ENCODE peak calls at places on chromosome 22, in eight cellular contexts. Q is hypothalamus; T is activated CD4-positive, alpha-beta T cell treated with anti-CD3 and anti-CD28 coated beads, Interleukin-2, amount 10 ng/mL, durations not matched to agents 7 days and 5 days; H is HS-5; G is RWPE1; D is brain microvascular endothelial cell; J is H54; A is stimulated activated CD8-positive, alpha-beta memory T cell treated with anti-CD3 and anti-CD28 coated beads, Interleukin-4, amount 100 ng/mL, for 4 hours. I is an unnamed sample.

GRCh38 chr22:40540265-40540664 is 96.3 kb downstream of the MRTFA start:
- DNase-seq in Q (no peak), T (no peak), H (no peak), G (no peak), D (no peak), J (no peak), A (no peak), I (no peak)

GRCh38 chr22:40055143-40055926 is 60.6 kb downstream of the FAM83F start:
- DNase-seq in Q (no peak), T (peak), H (no peak), G (no peak), D (no peak), J (no peak), A (no peak), I (no peak)

GRCh38 chr22:38768036-38768435 is 12.2 kb upstream of the SUN2 start:
- DNase-seq in Q (no peak), T (no peak), H (no peak), G (no peak), D (no peak), J (no peak), A (no peak), I (no peak)

GRCh38 chr22:39534092-39534506 is 1.6 kb upstream of the RPS19BP1 start:
- DNase-seq in Q (no peak), T (no peak), H (no peak), G (no peak), D (no peak), J (no peak), A (no peak), I (no peak)

GRCh38 chr22:49479566-49479965 is 348.1 kb downstream of the BRD1 start:
- DNase-seq in Q (no peak), T (no peak), H (no peak), G (no peak), D (no peak), J (no peak), A (no peak), I (no peak)

GRCh38 chr22:30717331-30717921 is 22.8 kb downstream of the OSBP2 start:
- DNase-seq in Q (no peak), T (no peak), H (peak), G (peak), D (peak), J (peak), A (no peak), I (no peak)

GRCh38 chr22:27766679-27767078 is 34.9 kb downstream of the MN1 start:
- DNase-seq in Q (no peak), T (no peak), H (no peak), G (no peak), D (no peak), J (no peak), A (no peak), I (no peak)

GRCh38 chr22:36258750-36259619 is 6.1 kb downstream of the APOL1 start:
- DNase-seq in Q (no peak), T (peak), H (no peak), G (no peak), D (no peak), J (no peak), A (no peak), I (no peak)

GRCh38 chr22:31678748-31679147 is 16.7 kb upstream of the PISD start:
- DNase-seq in Q (no peak), T (no peak), H (no peak), G (no peak), D (no peak), J (no peak), A (no peak), I (no peak)

GRCh38 chr22:43297246-43298061 is 45.7 kb downstream of the SCUBE1 start:
- DNase-seq in Q (no peak), T (no peak), H (no peak), G (no peak), D (no peak), J (no peak), A (no peak), I (peak)

GRCh38 chr22:35987487-35987886 is 41.1 kb downstream of the RBFOX2 start:
- DNase-seq in Q (no peak), T (no peak), H (no peak), G (no peak), D (peak), J (no peak), A (no peak), I (no peak)

GRCh38 chr22:19779011-19779421 is 18.4 kb downstream of the TBX1 start:
- DNase-seq in Q (no peak), T (no peak), H (no peak), G (no peak), D (no peak), J (no peak), A (no peak), I (no peak)

GRCh38 chr22:27358096-27358870 is 443.3 kb downstream of the MN1 start:
- DNase-seq in Q (no peak), T (no peak), H (no peak), G (no peak), D (no peak), J (no peak), A (no peak), I (no peak)

GRCh38 chr22:44620129-44620840 is 81.7 kb upstream of the PRR5 start:
- DNase-seq in Q (peak), T (peak), H (no peak), G (no peak), D (peak), J (no peak), A (peak), I (peak)

GRCh38 chr22:50305658-50306566 is 1.5 kb downstream of the PLXNB2 start:
- DNase-seq in Q (peak), T (no peak), H (peak), G (peak), D (peak), J (peak), A (no peak), I (peak)

GRCh38 chr22:46131151-46131587 is 19.2 kb upstream of the PPARA start:
- DNase-seq in Q (no peak), T (no peak), H (no peak), G (no peak), D (no peak), J (no peak), A (no peak), I (no peak)

GRCh38 chr22:41844036-41844435 is 11.1 kb downstream of the SREBF2 start:
- DNase-seq in Q (no peak), T (no peak), H (no peak), G (no peak), D (no peak), J (no peak), A (no peak), I (no peak)

GRCh38 chr22:41022470-41023298 is 69.7 kb upstream of the EP300 start:
- DNase-seq in Q (peak), T (peak), H (no peak), G (peak), D (peak), J (peak), A (peak), I (peak)

GRCh38 chr22:45344339-45344738 is 34.6 kb downstream of the FAM118A start:
- DNase-seq in Q (no peak), T (no peak), H (no peak), G (no peak), D (no peak), J (no peak), A (no peak), I (no peak)

GRCh38 chr22:35517769-35518530 is 22.7 kb upstream of the RASD2 start:
- DNase-seq in Q (no peak), T (no peak), H (no peak), G (peak), D (no peak), J (no peak), A (no peak), I (no peak)

GRCh38 chr22:49232319-49233067 is 595.2 kb downstream of the BRD1 start:
- DNase-seq in Q (no peak), T (no peak), H (no peak), G (no peak), D (no peak), J (no peak), A (no peak), I (no peak)

GRCh38 chr22:46373838-46374662 is 38.5 kb downstream of the TRMU start:
- DNase-seq in Q (no peak), T (no peak), H (no peak), G (no peak), D (no peak), J (no peak), A (no peak), I (no peak)

GRCh38 chr22:46244771-46245170 is 5.3 kb downstream of the CDPF1 start:
- DNase-seq in Q (no peak), T (no peak), H (no peak), G (no peak), D (no peak), J (no peak), A (no peak), I (no peak)

GRCh38 chr22:37659066-37659896 is 758 bp downstream of the PDXP start:
- DNase-seq in Q (peak), T (no peak), H (no peak), G (no peak), D (no peak), J (no peak), A (peak), I (no peak)

GRCh38 chr22:49369726-49370717 is 457.7 kb downstream of the BRD1 start:
- DNase-seq in Q (no peak), T (no peak), H (no peak), G (no peak), D (no peak), J (no peak), A (no peak), I (no peak)

GRCh38 chr22:46866591-46866990 is 104.1 kb downstream of the TBC1D22A start:
- DNase-seq in Q (no peak), T (no peak), H (peak), G (peak), D (peak), J (peak), A (no peak), I (no peak)

GRCh38 chr22:39999144-39999757 is 4.5 kb downstream of the FAM83F start:
- DNase-seq in Q (no peak), T (no peak), H (no peak), G (peak), D (peak), J (no peak), A (no peak), I (no peak)

GRCh38 chr22:36419177-36419911 is 31.6 kb upstream of the MYH9 start:
- DNase-seq in Q (peak), T (peak), H (no peak), G (no peak), D (no peak), J (no peak), A (no peak), I (peak)

GRCh38 chr22:28186641-28187040 is 267.6 kb upstream of the PITPNB start:
- DNase-seq in Q (no peak), T (no peak), H (no peak), G (no peak), D (no peak), J (no peak), A (no peak), I (no peak)

GRCh38 chr22:44759430-44760310 is 7.3 kb downstream of the ARHGAP8 start:
- DNase-seq in Q (no peak), T (no peak), H (no peak), G (no peak), D (no peak), J (no peak), A (no peak), I (no peak)

GRCh38 chr22:43343262-43343988 is at the start of gene SCUBE1:
- DNase-seq in Q (peak), T (peak), H (no peak), G (peak), D (no peak), J (no peak), A (peak), I (peak)